ENCODE peak calls at places on chromosome 18, in nine cellular contexts. V, C, D, I, G, W, H, J and S are unnamed samples.

GRCh38 chr18:51266736-51267135 is 69.3 kb upstream of the MEX3C start:
- DNase-seq in V (no peak), C (no peak), D (no peak), I (no peak), G (no peak), W (no peak), H (no peak), J (no peak), S (no peak)

GRCh38 chr18:31509571-31509970 is 11.6 kb downstream of the DSG2 start:
- DNase-seq in V (no peak), C (no peak), D (no peak), I (no peak), G (no peak), W (no peak), H (no peak), J (no peak), S (no peak)

GRCh38 chr18:48902023-48902855 is 48.5 kb downstream of the SMAD7 start:
- DNase-seq in V (peak; percentile 92), C (peak; percentile 78), D (peak; percentile 93), I (peak; percentile 90), G (peak; percentile 84), W (no peak), H (peak; percentile 80), J (peak; percentile 46), S (peak; percentile 80)

GRCh38 chr18:80159713-80160636 is 50.9 kb downstream of the ADNP2 start:
- DNase-seq in V (peak; percentile 32), C (no peak), D (peak; percentile 18), I (no peak), G (no peak), W (peak; percentile 26), H (no peak), J (no peak), S (no peak)

GRCh38 chr18:13112982-13113381 is 105.6 kb upstream of the LDLRAD4 start:
- DNase-seq in V (no peak), C (no peak), D (peak; percentile 42), I (peak; percentile 81), G (peak; percentile 54), W (no peak), H (peak; percentile 67), J (no peak), S (no peak)

GRCh38 chr18:73881396-73881795 is 266.2 kb downstream of the FBXO15 start:
- DNase-seq in V (peak; percentile 21), C (no peak), D (no peak), I (no peak), G (no peak), W (no peak), H (no peak), J (no peak), S (no peak)

GRCh38 chr18:63141777-63142176 is 177.8 kb downstream of the BCL2 start:
- DNase-seq in V (no peak), C (no peak), D (no peak), I (no peak), G (no peak), W (no peak), H (peak; percentile 64), J (no peak), S (no peak)

GRCh38 chr18:77360315-77361186 is 110.9 kb downstream of the GALR1 start:
- DNase-seq in V (no peak), C (no peak), D (no peak), I (no peak), G (no peak), W (no peak), H (no peak), J (no peak), S (no peak)

GRCh38 chr18:79498662-79499061 is 102.9 kb downstream of the NFATC1 start:
- DNase-seq in V (no peak), C (no peak), D (no peak), I (no peak), G (no peak), W (no peak), H (no peak), J (no peak), S (no peak)

GRCh38 chr18:34947711-34948125 is 93.5 kb upstream of the MAPRE2 start:
- DNase-seq in V (peak; percentile 53), C (peak; percentile 10), D (peak; percentile 43), I (no peak), G (peak; percentile 54), W (no peak), H (no peak), J (no peak), S (no peak)

GRCh38 chr18:23945416-23946079 is 69.0 kb upstream of the TTC39C start:
- DNase-seq in V (no peak), C (no peak), D (no peak), I (no peak), G (no peak), W (no peak), H (no peak), J (no peak), S (no peak)

GRCh38 chr18:24118750-24119577 is 19.9 kb upstream of the CABYR start:
- DNase-seq in V (peak; percentile 73), C (peak; percentile 75), D (peak; percentile 78), I (peak; percentile 90), G (peak; percentile 72), W (peak; percentile 74), H (peak; percentile 93), J (peak; percentile 45), S (peak; percentile 61)

GRCh38 chr18:47331051-47331450 is 79.6 kb upstream of the SKOR2 start:
- DNase-seq in V (no peak), C (no peak), D (no peak), I (no peak), G (no peak), W (no peak), H (no peak), J (no peak), S (no peak)

GRCh38 chr18:66958309-66958708 is 354.4 kb upstream of the CDH19 start:
- DNase-seq in V (no peak), C (no peak), D (no peak), I (no peak), G (no peak), W (no peak), H (no peak), J (no peak), S (no peak)

GRCh38 chr18:59139291-59139614 is 431 bp upstream of the SEC11C start:
- DNase-seq in V (peak; percentile 87), C (peak; percentile 91), D (peak; percentile 91), I (peak; percentile 94), G (peak; percentile 88), W (peak; percentile 89), H (peak; percentile 97), J (peak; percentile 84), S (peak; percentile 92)

GRCh38 chr18:79986726-79987125 is 1.6 kb downstream of the TXNL4A start:
- DNase-seq in V (peak; percentile 11), C (no peak), D (no peak), I (no peak), G (no peak), W (no peak), H (no peak), J (no peak), S (no peak)